ENCODE peak calls at places on chromosome 14, in eight cellular contexts. M is OCI-LY7; J is naive thymus-derived CD4-positive, alpha-beta T cell; B is K562; W is SK-N-SH; Y is H9; K is epithelial cell of prostate; F is mammary epithelial cell. H is an unnamed sample.

GRCh38 chr14:97029800-97030199 is 232.6 kb downstream of the VRK1 start:
- DNase-seq in M (no peak), J (no peak), B (no peak), W (no peak), Y (no peak), K (no peak), F (no peak), H (no peak)

GRCh38 chr14:93648440-93649168 is 139.7 kb downstream of the PRIMA1 start:
- DNase-seq in M (peak), J (no peak), B (no peak), W (peak), Y (peak), K (peak), F (peak), H (peak)

GRCh38 chr14:100850841-100851585 is 25.1 kb downstream of the MEG3 start:
- DNase-seq in M (peak), J (peak), B (peak), W (peak), Y (peak), K (no peak), F (peak), H (no peak)

GRCh38 chr14:56359245-56359644 is 220.4 kb upstream of the TMEM260 start:
- DNase-seq in M (no peak), J (no peak), B (no peak), W (no peak), Y (no peak), K (no peak), F (no peak), H (no peak)

GRCh38 chr14:52703225-52703624 is 3.8 kb upstream of the PSMC6 start:
- DNase-seq in M (no peak), J (no peak), B (no peak), W (no peak), Y (no peak), K (peak), F (peak), H (peak)

GRCh38 chr14:106044949-106045596 is 518.7 kb downstream of the TMEM121 start:
- DNase-seq in M (no peak), J (peak), B (peak), W (peak), Y (no peak), K (no peak), F (no peak), H (no peak)

GRCh38 chr14:37078131-37078530 is 94.3 kb downstream of the SLC25A21 start:
- DNase-seq in M (no peak), J (no peak), B (no peak), W (no peak), Y (no peak), K (no peak), F (no peak), H (no peak)

GRCh38 chr14:104924421-104925213 is at the start of gene PLD4:
- DNase-seq in M (peak), J (no peak), B (no peak), W (no peak), Y (no peak), K (no peak), F (no peak), H (no peak)

GRCh38 chr14:64732066-64732465 is 27.8 kb downstream of the PLEKHG3 start:
- DNase-seq in M (no peak), J (no peak), B (no peak), W (no peak), Y (no peak), K (no peak), F (no peak), H (no peak)

GRCh38 chr14:51431033-51431709 is 191.1 kb downstream of the TMX1 start:
- DNase-seq in M (no peak), J (no peak), B (no peak), W (no peak), Y (no peak), K (no peak), F (no peak), H (no peak)

GRCh38 chr14:21099596-21099985 is 1.1 kb upstream of the ZNF219 start:
- DNase-seq in M (no peak), J (no peak), B (no peak), W (no peak), Y (no peak), K (no peak), F (no peak), H (no peak)

GRCh38 chr14:29126361-29126760 is 359.8 kb downstream of the FOXG1 start:
- DNase-seq in M (no peak), J (no peak), B (no peak), W (no peak), Y (no peak), K (no peak), F (no peak), H (no peak)

GRCh38 chr14:103734081-103734888 is 18.7 kb downstream of the ZFYVE21 start:
- DNase-seq in M (no peak), J (no peak), B (no peak), W (no peak), Y (no peak), K (no peak), F (no peak), H (no peak)

GRCh38 chr14:67480011-67480410 is 8.5 kb downstream of the TMEM229B start:
- DNase-seq in M (peak), J (no peak), B (peak), W (peak), Y (no peak), K (no peak), F (no peak), H (no peak)

GRCh38 chr14:58793096-58793740 is 155.5 kb downstream of the DACT1 start:
- DNase-seq in M (no peak), J (no peak), B (no peak), W (no peak), Y (no peak), K (no peak), F (no peak), H (no peak)

GRCh38 chr14:103023881-103024473 is 33.4 kb downstream of the CDC42BPB start:
- DNase-seq in M (no peak), J (no peak), B (no peak), W (peak), Y (no peak), K (no peak), F (no peak), H (peak)

GRCh38 chr14:89383171-89383845 is 33.7 kb downstream of the FOXN3 start:
- DNase-seq in M (peak), J (no peak), B (no peak), W (no peak), Y (no peak), K (no peak), F (no peak), H (no peak)

GRCh38 chr14:103923863-103924262 is 4.4 kb upstream of the TDRD9 start:
- DNase-seq in M (no peak), J (no peak), B (no peak), W (peak), Y (no peak), K (no peak), F (no peak), H (no peak)

GRCh38 chr14:35956376-35957000 is 130.3 kb downstream of the BRMS1L start:
- DNase-seq in M (no peak), J (no peak), B (no peak), W (no peak), Y (no peak), K (no peak), F (no peak), H (no peak)

GRCh38 chr14:24092960-24093900 is 881 bp upstream of the PCK2 start:
- DNase-seq in M (no peak), J (no peak), B (no peak), W (no peak), Y (no peak), K (no peak), F (no peak), H (no peak)

GRCh38 chr14:21078287-21078686 is 8.2 kb downstream of the ARHGEF40 start:
- DNase-seq in M (no peak), J (no peak), B (no peak), W (no peak), Y (no peak), K (no peak), F (no peak), H (no peak)

GRCh38 chr14:92651106-92651792 is 97.2 kb downstream of the LGMN start:
- DNase-seq in M (peak), J (peak), B (no peak), W (no peak), Y (no peak), K (no peak), F (no peak), H (no peak)

GRCh38 chr14:53715390-53715730 is 241.3 kb downstream of the BMP4 start:
- DNase-seq in M (no peak), J (no peak), B (no peak), W (no peak), Y (no peak), K (peak), F (peak), H (peak)
- H3K27ac ChIP-seq in M (no peak), J (no peak), B (no peak), W (no peak), Y (no peak), K (no peak), F (no peak), H (no peak)

GRCh38 chr14:22158560-22158959 is 430.5 kb downstream of the DAD1 start:
- DNase-seq in M (no peak), J (no peak), B (no peak), W (no peak), Y (no peak), K (no peak), F (no peak), H (no peak)
- H3K27ac ChIP-seq in M (no peak), J (no peak), B (no peak), W (no peak), Y (no peak), K (peak), F (peak), H (no peak)

GRCh38 chr14:61644185-61644584 is 51.1 kb upstream of the HIF1A start:
- DNase-seq in M (peak), J (no peak), B (no peak), W (no peak), Y (no peak), K (no peak), F (no peak), H (no peak)

GRCh38 chr14:61643546-61643945 is 51.8 kb upstream of the HIF1A start:
- DNase-seq in M (peak), J (no peak), B (no peak), W (no peak), Y (no peak), K (no peak), F (no peak), H (no peak)

GRCh38 chr14:61646366-61647101 is 48.8 kb upstream of the HIF1A start:
- DNase-seq in M (no peak), J (no peak), B (no peak), W (no peak), Y (no peak), K (no peak), F (peak), H (no peak)

GRCh38 chr14:61645247-61645646 is 50.1 kb upstream of the HIF1A start:
- DNase-seq in M (no peak), J (no peak), B (no peak), W (peak), Y (no peak), K (no peak), F (no peak), H (no peak)

GRCh38 chr14:61644834-61645233 is 50.5 kb upstream of the HIF1A start:
- DNase-seq in M (peak), J (no peak), B (no peak), W (peak), Y (no peak), K (no peak), F (no peak), H (no peak)
- H3K27ac ChIP-seq in M (peak), J (no peak), B (no peak), W (no peak), Y (no peak), K (no peak), F (no peak), H (no peak)

DNA sequence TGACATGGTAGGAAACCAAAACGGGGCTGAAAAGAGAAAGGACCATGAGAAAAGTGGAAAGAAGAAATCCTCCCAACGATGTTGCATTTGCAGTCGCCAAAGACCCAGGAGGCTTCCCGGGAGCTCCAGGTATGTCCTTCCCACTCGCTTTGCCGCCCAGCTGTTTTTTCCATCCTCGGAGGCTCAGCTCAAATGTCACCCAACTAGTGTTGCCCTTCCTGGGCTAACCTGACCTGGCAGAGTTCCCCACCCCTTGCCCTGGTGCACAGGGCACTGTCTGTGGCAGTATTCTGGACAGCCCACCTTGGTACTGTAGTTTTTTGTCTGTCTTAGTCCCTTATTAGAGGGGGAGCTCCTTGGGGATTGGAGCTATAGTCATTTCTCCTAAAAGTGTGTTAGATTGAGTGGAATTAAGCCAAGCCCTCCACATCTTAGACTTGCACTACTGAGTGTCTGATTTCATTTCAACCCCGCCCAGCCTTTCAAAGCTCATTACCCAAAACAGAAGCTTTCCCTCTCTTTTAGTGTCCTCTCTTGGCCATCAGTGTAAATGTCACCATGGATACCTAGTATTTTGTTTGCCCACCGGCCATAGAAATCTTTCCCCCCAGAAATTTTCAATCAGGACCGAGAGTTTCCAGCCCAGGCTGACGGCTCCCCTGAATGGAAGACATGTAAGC is 74.3 kb downstream of the LRRC74A start:
- DNase-seq in M (no peak), J (no peak), B (no peak), W (no peak), Y (no peak), K (no peak), F (no peak), H (no peak)
- H3K27ac ChIP-seq in M (no peak), J (no peak), B (no peak), W (no peak), Y (no peak), K (no peak), F (no peak), H (no peak)

DNA sequence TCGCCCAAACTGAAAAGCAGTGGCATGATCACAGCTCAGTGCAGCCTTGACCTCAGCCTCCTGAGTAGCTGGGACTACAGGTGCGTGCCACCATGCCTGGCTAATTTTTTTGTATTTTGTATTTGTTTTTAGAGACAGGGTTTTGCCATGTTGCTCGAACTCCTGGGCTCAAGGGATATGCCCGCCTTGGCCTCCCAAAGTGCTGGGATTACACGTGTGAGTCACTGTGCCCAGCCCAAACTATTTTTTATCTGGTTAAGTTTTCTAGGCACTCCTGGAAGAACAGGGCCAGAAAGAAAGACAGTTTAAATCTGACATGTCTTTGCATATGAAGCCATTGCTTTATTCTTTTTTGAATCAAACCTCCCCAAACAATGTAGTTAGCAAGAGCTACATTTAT is 27.5 kb upstream of the PTGR2 start:
- DNase-seq in M (no peak), J (no peak), B (no peak), W (no peak), Y (no peak), K (no peak), F (no peak), H (no peak)
- H3K27ac ChIP-seq in M (no peak), J (no peak), B (no peak), W (no peak), Y (no peak), K (no peak), F (no peak), H (no peak)

GRCh38 chr14:68770553-68771286 is 22.1 kb downstream of the ZFP36L1 start:
- DNase-seq in M (no peak), J (no peak), B (no peak), W (no peak), Y (no peak), K (no peak), F (no peak), H (no peak)

GRCh38 chr14:68771631-68772030 is 21.2 kb downstream of the ZFP36L1 start:
- DNase-seq in M (no peak), J (peak), B (no peak), W (no peak), Y (no peak), K (no peak), F (no peak), H (no peak)

GRCh38 chr14:68774771-68775613 is 17.9 kb downstream of the ZFP36L1 start:
- DNase-seq in M (no peak), J (no peak), B (no peak), W (no peak), Y (no peak), K (peak), F (peak), H (no peak)

GRCh38 chr14:68775614-68776126 is 17.2 kb downstream of the ZFP36L1 start:
- DNase-seq in M (no peak), J (no peak), B (no peak), W (no peak), Y (no peak), K (no peak), F (no peak), H (no peak)

GRCh38 chr14:68772761-68773381 is 20.0 kb downstream of the ZFP36L1 start:
- DNase-seq in M (no peak), J (peak), B (no peak), W (no peak), Y (no peak), K (no peak), F (no peak), H (no peak)
- H3K27ac ChIP-seq in M (no peak), J (peak), B (no peak), W (no peak), Y (no peak), K (no peak), F (no peak), H (no peak)

GRCh38 chr14:99512110-99512449 is 30.9 kb downstream of the CCNK start:
- DNase-seq in M (no peak), J (no peak), B (no peak), W (no peak), Y (no peak), K (no peak), F (no peak), H (no peak)

GRCh38 chr14:99511421-99512109 is 30.4 kb downstream of the CCNK start:
- DNase-seq in M (no peak), J (no peak), B (no peak), W (peak), Y (no peak), K (no peak), F (no peak), H (peak)

GRCh38 chr14:99509871-99510555 is 28.8 kb downstream of the CCNK start:
- DNase-seq in M (no peak), J (no peak), B (no peak), W (peak), Y (no peak), K (no peak), F (no peak), H (no peak)

GRCh38 chr14:99508896-99509629 is 27.9 kb downstream of the CCNK start:
- DNase-seq in M (no peak), J (no peak), B (no peak), W (no peak), Y (no peak), K (peak), F (peak), H (no peak)

DNA sequence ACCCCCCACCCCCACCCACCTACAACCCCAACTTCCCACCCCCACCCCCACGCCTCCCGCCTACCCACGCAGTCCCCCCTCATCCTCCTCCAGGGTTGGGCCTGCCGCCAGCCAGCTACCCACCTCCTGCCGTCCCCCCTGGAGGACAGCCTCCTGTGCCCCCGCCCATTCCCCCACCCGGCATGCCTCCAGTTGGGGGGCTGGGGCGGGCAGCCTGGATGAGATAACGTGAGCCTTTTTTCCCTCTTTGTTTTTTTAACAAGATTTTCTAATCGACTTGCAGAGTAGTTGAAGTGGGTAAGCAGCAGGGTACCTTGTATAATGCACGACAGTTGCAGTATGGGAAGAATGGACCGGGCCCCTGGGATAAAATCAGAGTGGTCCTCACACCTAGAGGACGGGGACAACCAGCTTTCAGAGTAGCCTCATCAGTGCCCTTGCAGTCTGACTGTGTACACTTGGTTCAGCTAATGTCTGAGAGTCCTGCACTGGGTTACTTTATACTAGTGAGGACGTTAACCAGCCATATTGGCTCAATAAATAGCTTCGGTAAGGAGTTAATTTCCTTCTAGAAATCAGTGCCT is 29.4 kb downstream of the CCNK start:
- DNase-seq in M (no peak), J (no peak), B (no peak), W (peak), Y (no peak), K (no peak), F (no peak), H (no peak)
- H3K27ac ChIP-seq in M (no peak), J (no peak), B (no peak), W (no peak), Y (no peak), K (no peak), F (no peak), H (no peak)

GRCh38 chr14:75985618-75986438 is at the start of gene IFT43:
- DNase-seq in M (peak), J (peak), B (peak), W (peak), Y (peak), K (no peak), F (peak), H (peak)
- H3K27ac ChIP-seq in M (no peak), J (peak), B (no peak), W (peak), Y (no peak), K (peak), F (peak), H (peak)

GRCh38 chr14:49506650-49507049 is 79.5 kb downstream of the RPS29 start:
- DNase-seq in M (no peak), J (no peak), B (no peak), W (no peak), Y (no peak), K (no peak), F (no peak), H (no peak)

GRCh38 chr14:49512147-49512551 is 74.0 kb downstream of the RPS29 start:
- DNase-seq in M (no peak), J (no peak), B (no peak), W (no peak), Y (no peak), K (peak), F (peak), H (peak)

GRCh38 chr14:49508124-49508523 is 78.1 kb downstream of the RPS29 start:
- DNase-seq in M (no peak), J (no peak), B (no peak), W (no peak), Y (no peak), K (no peak), F (no peak), H (no peak)

DNA sequence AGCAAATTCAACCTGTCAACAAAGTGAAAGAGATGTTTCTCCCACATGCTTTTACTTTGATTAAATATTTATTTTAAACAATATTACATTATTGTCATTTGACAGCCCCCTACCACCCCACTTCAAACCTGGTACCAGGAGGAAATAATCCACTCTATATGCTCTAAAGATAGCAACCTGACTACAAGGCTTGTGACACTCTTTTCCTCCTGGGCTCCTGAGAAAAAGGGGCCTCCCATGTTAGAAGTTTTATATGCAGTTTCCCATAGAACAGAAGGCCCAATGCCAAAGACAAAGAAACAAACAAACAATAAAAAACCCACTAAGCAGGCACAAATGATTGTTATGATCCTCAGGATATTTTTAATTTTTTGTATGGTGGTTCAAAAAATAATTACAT is 73.6 kb downstream of the RPS29 start:
- DNase-seq in M (no peak), J (no peak), B (no peak), W (no peak), Y (no peak), K (no peak), F (no peak), H (no peak)
- H3K27ac ChIP-seq in M (no peak), J (no peak), B (no peak), W (no peak), Y (no peak), K (peak), F (peak), H (peak)